ENCODE peak calls at places on chromosomes 12 and 14, in four cellular contexts. W is spleen, E is epithelial cell of proximal tubule, N is pancreas. U is an unnamed sample.

GRCh38 chr14:70931008-70931407 is 23.7 kb downstream of the PCNX1 start:
- DNase-seq in W (no peak), E (no peak), N (no peak), U (no peak)

GRCh38 chr12:9625019-9625418 is 17.3 kb upstream of the KLRB1 start:
- DNase-seq in W (no peak), E (no peak), N (no peak), U (no peak)

GRCh38 chr14:65791551-65791981 is 379.0 kb downstream of the FUT8 start:
- DNase-seq in W (no peak), E (peak; percentile 18), N (no peak), U (peak; percentile 16)

GRCh38 chr14:103522028-103522581 is 525 bp downstream of the CKB start:
- DNase-seq in W (peak; percentile 77), E (no peak), N (peak; percentile 52), U (no peak)

GRCh38 chr14:77849711-77850110 is 49.8 kb downstream of the ADCK1 start:
- DNase-seq in W (no peak), E (no peak), N (no peak), U (no peak)

GRCh38 chr14:37594916-37595808 is at the start of the genes FOXA1 and TTC6:
- DNase-seq in W (no peak), E (no peak), N (peak; percentile 48), U (no peak)

GRCh38 chr14:25350802-25351201 is 300.9 kb upstream of the STXBP6 start:
- DNase-seq in W (no peak), E (no peak), N (no peak), U (no peak)

GRCh38 chr12:54030889-54031860 is 1.7 kb upstream of the HOXC5 start:
- DNase-seq in W (peak; percentile 57), E (no peak), N (no peak), U (no peak)

GRCh38 chr14:67571991-67572323 is 28.1 kb downstream of the PIGH start:
- DNase-seq in W (peak; percentile 77), E (no peak), N (no peak), U (no peak)

GRCh38 chr14:23078692-23079116 is 16.2 kb downstream of the ACIN1 start:
- DNase-seq in W (no peak), E (peak; percentile 93), N (no peak), U (peak; percentile 88)

GRCh38 chr12:17928708-17929366 is 161.2 kb downstream of the RERGL start:
- DNase-seq in W (no peak), E (peak; percentile 53), N (no peak), U (peak; percentile 72)

GRCh38 chr12:48198619-48198973 is 4.5 kb downstream of the OR10AD1 start:
- DNase-seq in W (peak; percentile 91), E (no peak), N (peak; percentile 38), U (no peak)

GRCh38 chr12:48198985-48199384 is 4.1 kb downstream of the OR10AD1 start:
- DNase-seq in W (no peak), E (no peak), N (no peak), U (no peak)

GRCh38 chr12:48199784-48200198 is 3.3 kb downstream of the OR10AD1 start:
- DNase-seq in W (no peak), E (no peak), N (no peak), U (no peak)

GRCh38 chr12:48197967-48198618 is 5.0 kb downstream of the OR10AD1 start:
- DNase-seq in W (peak; percentile 99), E (peak; percentile 62), N (peak; percentile 95), U (peak; percentile 83)

DNA sequence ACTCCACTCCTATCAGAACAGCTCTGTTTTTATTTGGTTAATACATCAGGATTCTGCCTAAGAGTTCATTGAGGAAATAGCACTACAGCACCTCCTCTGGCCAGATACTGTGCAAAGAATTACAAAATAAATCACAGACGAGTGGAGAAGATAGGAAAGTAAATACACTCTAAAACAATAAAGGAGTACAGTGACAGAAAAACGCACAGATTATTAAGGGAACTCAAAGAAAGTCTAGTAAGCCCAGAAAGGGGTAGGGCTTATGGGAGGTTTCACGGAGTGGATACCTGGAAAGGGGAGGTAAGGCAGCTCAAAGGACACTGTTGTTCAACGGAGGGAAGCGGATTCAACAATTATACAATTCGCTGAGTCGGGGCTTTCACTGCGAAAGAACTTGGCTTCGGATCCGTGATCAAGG is 5.5 kb downstream of the OR10AD1 start:
- DNase-seq in W (no peak), E (peak; percentile 32), N (no peak), U (no peak)
- TF ChIP-seq CTCF in W (peak; percentile 48), E (peak; percentile 62), N (peak; percentile 12), U (peak; percentile 45)

GRCh38 chr12:93990832-93991748 is 157.3 kb upstream of the PLXNC1 start:
- DNase-seq in W (no peak), E (no peak), N (no peak), U (no peak)
- TF ChIP-seq CTCF in W (no peak), E (peak; percentile 55), N (no peak), U (peak; percentile 42)

DNA sequence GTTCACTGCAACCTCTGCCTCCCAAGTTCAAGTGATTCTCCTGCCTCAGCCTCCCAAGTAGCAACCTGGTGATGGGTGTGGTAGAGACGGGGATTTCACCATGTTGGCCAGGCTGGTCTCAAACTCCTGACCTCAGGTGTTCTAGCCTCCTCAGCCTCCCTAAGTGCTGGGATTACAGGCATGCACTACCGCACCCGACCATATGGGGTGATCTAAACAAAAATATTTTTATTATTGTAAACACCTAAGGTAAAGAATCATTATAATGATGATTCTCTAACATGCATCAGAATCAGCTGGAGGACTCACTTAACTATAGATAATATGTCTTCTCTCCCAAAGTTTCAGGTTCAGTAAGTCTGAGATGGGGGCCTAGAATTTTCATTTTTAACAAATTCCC is 96.2 kb upstream of the ALG10 start:
- DNase-seq in W (no peak), E (no peak), N (no peak), U (no peak)
- TF ChIP-seq CTCF in W (no peak), E (no peak), N (no peak), U (no peak)

GRCh38 chr14:59262717-59263469 is 74.4 kb downstream of the DAAM1 start:
- DNase-seq in W (no peak), E (no peak), N (no peak), U (no peak)
- TF ChIP-seq CTCF in W (no peak), E (peak; percentile 31), N (no peak), U (no peak)

DNA sequence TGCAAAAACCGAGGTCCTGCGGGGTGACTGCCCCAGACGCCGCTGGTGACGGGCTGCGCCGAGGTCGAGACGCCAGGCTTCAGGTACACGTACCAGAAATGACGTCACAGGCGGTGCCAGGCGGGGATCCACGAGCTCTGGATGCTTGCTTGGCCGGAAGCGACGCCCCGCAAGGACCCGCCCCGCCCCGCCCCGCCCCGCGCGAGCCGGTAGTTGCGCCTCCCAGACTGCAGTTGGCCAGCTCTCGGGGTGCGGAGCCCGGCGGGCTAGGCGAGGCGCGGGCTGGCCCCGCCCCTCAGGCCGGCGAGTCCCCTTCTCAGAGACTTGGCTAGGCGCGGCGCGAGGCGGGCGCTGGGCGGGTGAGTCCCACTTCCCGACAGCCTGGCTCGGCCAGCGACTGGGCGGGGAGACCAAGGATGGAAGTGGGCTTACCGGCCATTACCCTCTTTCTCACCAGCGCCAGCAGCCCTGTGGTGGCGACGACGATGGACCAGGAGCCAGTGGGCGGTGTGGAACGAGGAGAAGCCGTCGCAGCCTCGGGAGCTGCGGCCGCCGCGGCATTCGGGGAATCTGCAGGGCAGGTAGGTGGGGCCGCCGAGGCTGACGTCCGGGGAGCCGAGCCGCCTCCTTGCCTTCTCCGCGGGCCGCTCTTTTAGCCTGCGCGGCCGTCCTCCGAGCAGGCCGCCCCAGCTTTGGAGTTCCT is at the start of gene FAM177A1:
- DNase-seq in W (peak; percentile 100), E (peak; percentile 58), N (peak; percentile 99), U (peak; percentile 85)
- TF ChIP-seq CTCF in W (no peak), E (no peak), N (no peak), U (no peak)

GRCh38 chr12:6615802-6616201 is 8.6 kb upstream of the CHD4 start:
- DNase-seq in W (no peak), E (no peak), N (no peak), U (no peak)

GRCh38 chr12:6620885-6621274 is 13.7 kb upstream of the CHD4 start:
- DNase-seq in W (no peak), E (no peak), N (no peak), U (no peak)

GRCh38 chr12:6618483-6618882 is 11.3 kb upstream of the CHD4 start:
- DNase-seq in W (no peak), E (no peak), N (no peak), U (no peak)

GRCh38 chr12:6614513-6615177 is 7.5 kb upstream of the CHD4 start:
- DNase-seq in W (no peak), E (no peak), N (no peak), U (no peak)

GRCh38 chr12:6620137-6620884 is 13.1 kb upstream of the CHD4 start:
- DNase-seq in W (peak; percentile 89), E (no peak), N (peak; percentile 49), U (no peak)
- TF ChIP-seq CTCF in W (peak; percentile 64), E (peak; percentile 57), N (peak; percentile 42), U (peak; percentile 69)

GRCh38 chr12:95721320-95721719 is 69.2 kb downstream of the NTN4 start:
- DNase-seq in W (no peak), E (no peak), N (no peak), U (no peak)
- TF ChIP-seq CTCF in W (no peak), E (peak; percentile 25), N (no peak), U (no peak)